ENCODE peak calls at places on chromosomes 5 and 9, in four cellular contexts. Y is head of caudate nucleus; J is stimulated activated naive CD4-positive, alpha-beta T cell; T is RWPE1. H is an unnamed sample.

GRCh38 chr5:15285901-15286583 is 213.9 kb upstream of the FBXL7 start:
- DNase-seq in Y (no peak), J (no peak), T (no peak), H (peak; percentile 35)

GRCh38 chr5:35651002-35651756 is 33.5 kb downstream of the SPEF2 start:
- DNase-seq in Y (peak; percentile 60), J (peak; percentile 63), T (peak; percentile 38), H (peak; percentile 4)

GRCh38 chr9:70672136-70672535 is 257.7 kb upstream of the KLF9 start:
- DNase-seq in Y (no peak), J (no peak), T (no peak), H (no peak)

GRCh38 chr5:39986614-39987013 is 561.8 kb upstream of the DAB2 start:
- DNase-seq in Y (no peak), J (no peak), T (no peak), H (no peak)

GRCh38 chr5:159104759-159105317 is 5.1 kb upstream of the EBF1 start:
- DNase-seq in Y (no peak), J (peak; percentile 21), T (no peak), H (no peak)

GRCh38 chr5:74954919-74955318 is 88.7 kb upstream of the FAM169A start:
- DNase-seq in Y (no peak), J (no peak), T (peak; percentile 56), H (peak; percentile 39)

GRCh38 chr9:69149321-69149807 is 24.7 kb upstream of the TJP2 start:
- DNase-seq in Y (peak; percentile 21), J (no peak), T (no peak), H (peak; percentile 53)

GRCh38 chr9:119836036-119836435 is 466.8 kb upstream of the BRINP1 start:
- DNase-seq in Y (no peak), J (no peak), T (no peak), H (no peak)

GRCh38 chr5:142783601-142784291 is 13.6 kb downstream of the ARHGAP26 start:
- DNase-seq in Y (peak; percentile 62), J (no peak), T (no peak), H (peak; percentile 9)

GRCh38 chr5:150295172-150295611 is 5.6 kb upstream of the CAMK2A start:
- DNase-seq in Y (no peak), J (no peak), T (peak; percentile 91), H (peak; percentile 76)

GRCh38 chr5:5481206-5481605 is 58.7 kb downstream of the ICE1 start:
- DNase-seq in Y (no peak), J (peak; percentile 36), T (no peak), H (no peak)

GRCh38 chr9:127491516-127491915 is 40.2 kb downstream of the LRSAM1 start:
- DNase-seq in Y (no peak), J (no peak), T (no peak), H (no peak)

GRCh38 chr5:125612356-125613149 is 810.7 kb upstream of the GRAMD2B start:
- DNase-seq in Y (peak; percentile 57), J (no peak), T (no peak), H (no peak)

GRCh38 chr5:179259731-179260323 is 85.4 kb downstream of the ADAMTS2 start:
- DNase-seq in Y (peak; percentile 13), J (no peak), T (no peak), H (no peak)

GRCh38 chr9:100455470-100455869 is 17.5 kb upstream of the TMEFF1 start:
- DNase-seq in Y (no peak), J (no peak), T (no peak), H (peak; percentile 34)

GRCh38 chr5:73966411-73966810 is 340.4 kb downstream of the ARHGEF28 start:
- DNase-seq in Y (no peak), J (no peak), T (no peak), H (no peak)

GRCh38 chr9:23245067-23245466 is 581.0 kb downstream of the ELAVL2 start:
- DNase-seq in Y (no peak), J (no peak), T (no peak), H (no peak)

H was measured in hepatic stellate cell.